ENCODE peak calls at places on chromosomes 1 and 21, in nine cellular contexts. V is stimulated activated naive CD8-positive, alpha-beta T cell treated with anti-CD3 and anti-CD28 coated beads, Interleukin-15, Interleukin-2, amounts not matched to agents 100 U/mL and 50 U/mL, for 24 hours; J is germinal center; R is KBM-7; B is RPMI8226; Z is stimulated activated CD4-positive, alpha-beta T cell treated with anti-CD3 and anti-CD28 coated beads, Interleukin-1b, Interleukin-23, amount 100 ng/mL, for 1 hour; X is activated CD4-positive, alpha-beta T cell treated with anti-CD3 and anti-CD28 coated beads, Interleukin-2, amount 50 U/mL, for 1 hour; E is neural crest cell; M is left ventricle myocardium superior. Q is an unnamed sample.
A peak's percentile ranks its signal among the peaks of the same experiment; 100 is the strongest.

GRCh38 chr21:15289246-15289645 is 224.4 kb upstream of the NRIP1 start:
- DNase-seq in V (no peak), J (no peak), R (no peak), B (no peak), Z (no peak), X (no peak), E (no peak), M (no peak), Q (no peak)

GRCh38 chr21:28375708-28376385 is 616.8 kb downstream of the LTN1 start:
- DNase-seq in V (no peak), J (no peak), R (no peak), B (no peak), Z (no peak), X (no peak), E (no peak), M (no peak), Q (no peak)

GRCh38 chr1:192766009-192766625 is 42.7 kb upstream of the RGS2 start:
- DNase-seq in V (no peak), J (no peak), R (no peak), B (no peak), Z (no peak), X (no peak), E (no peak), M (no peak), Q (no peak)

GRCh38 chr1:33097137-33097611 is 16.2 kb downstream of the AZIN2 start:
- DNase-seq in V (peak; percentile 19), J (no peak), R (no peak), B (no peak), Z (no peak), X (no peak), E (no peak), M (no peak), Q (no peak)

GRCh38 chr1:27990920-27991537 is 31.3 kb downstream of the XKR8 start:
- DNase-seq in V (no peak), J (no peak), R (no peak), B (no peak), Z (no peak), X (no peak), E (no peak), M (no peak), Q (no peak)

GRCh38 chr1:18373882-18374493 is 106.7 kb upstream of the KLHDC7A start:
- DNase-seq in V (peak; percentile 10), J (peak; percentile 22), R (peak; percentile 6), B (peak; percentile 53), Z (no peak), X (no peak), E (peak; percentile 43), M (no peak), Q (no peak)

GRCh38 chr1:89125571-89126233 is at the start of gene GBP2:
- DNase-seq in V (peak; percentile 16), J (no peak), R (peak; percentile 30), B (no peak), Z (no peak), X (peak; percentile 20), E (no peak), M (peak; percentile 30), Q (peak; percentile 30)

GRCh38 chr1:152960452-152961044 is 9.9 kb upstream of the SPRR4 start:
- DNase-seq in V (no peak), J (no peak), R (no peak), B (peak; percentile 30), Z (no peak), X (no peak), E (no peak), M (no peak), Q (no peak)

GRCh38 chr21:28444131-28444530 is 548.5 kb downstream of the LTN1 start:
- DNase-seq in V (no peak), J (no peak), R (no peak), B (no peak), Z (no peak), X (no peak), E (no peak), M (no peak), Q (no peak)